ENCODE peak calls at places on chromosome 16, in six cellular contexts. One of them, this sample, is unnamed.

GRCh38 chr16:8905168-8905762 is 23.1 kb downstream of the LITAFD start:
- DNase-seq in smooth muscle cell of the brain vasculature: no peak
- DNase-seq in stimulated activated naive CD8-positive, alpha-beta T cell treated with anti-CD3 and anti-CD28 coated beads, Interleukin-15, amount 100 ng/mL, for 72 hours: no peak
- DNase-seq in trophoblast cell: peak
- DNase-seq in naive thymus-derived CD8-positive, alpha-beta T cell: peak
- DNase-seq in stimulated activated CD8-positive, alpha-beta memory T cell treated with anti-CD3 and anti-CD28 coated beads, Interleukin-2, amount 100 ng/mL, for 48 hours: no peak
- DNase-seq in this sample: no peak

GRCh38 chr16:12343913-12344312 is 367.4 kb downstream of the SNX29 start:
- DNase-seq in smooth muscle cell of the brain vasculature: no peak
- DNase-seq in stimulated activated CD8-positive, alpha-beta memory T cell treated with anti-CD3 and anti-CD28 coated beads, Interleukin-2, amount 100 ng/mL, for 48 hours: no peak
- DNase-seq in stimulated activated naive CD8-positive, alpha-beta T cell treated with anti-CD3 and anti-CD28 coated beads, Interleukin-15, amount 100 ng/mL, for 72 hours: no peak
- DNase-seq in naive thymus-derived CD8-positive, alpha-beta T cell: no peak
- DNase-seq in trophoblast cell: no peak
- DNase-seq in this sample: no peak

GRCh38 chr16:27222499-27223225 is 19.3 kb downstream of the KDM8 start:
- DNase-seq in trophoblast cell: peak
- DNase-seq in stimulated activated CD8-positive, alpha-beta memory T cell treated with anti-CD3 and anti-CD28 coated beads, Interleukin-2, amount 100 ng/mL, for 48 hours: no peak
- DNase-seq in naive thymus-derived CD8-positive, alpha-beta T cell: no peak
- DNase-seq in stimulated activated naive CD8-positive, alpha-beta T cell treated with anti-CD3 and anti-CD28 coated beads, Interleukin-15, amount 100 ng/mL, for 72 hours: no peak
- DNase-seq in smooth muscle cell of the brain vasculature: no peak
- DNase-seq in this sample: peak

GRCh38 chr16:1545044-1545736 is 11.7 kb downstream of the TMEM204 start:
- DNase-seq in smooth muscle cell of the brain vasculature: no peak
- DNase-seq in trophoblast cell: no peak
- DNase-seq in naive thymus-derived CD8-positive, alpha-beta T cell: no peak
- DNase-seq in stimulated activated naive CD8-positive, alpha-beta T cell treated with anti-CD3 and anti-CD28 coated beads, Interleukin-15, amount 100 ng/mL, for 72 hours: no peak
- DNase-seq in stimulated activated CD8-positive, alpha-beta memory T cell treated with anti-CD3 and anti-CD28 coated beads, Interleukin-2, amount 100 ng/mL, for 48 hours: no peak
- DNase-seq in this sample: peak

GRCh38 chr16:1152651-1153259 is at the start of gene CACNA1H:
- DNase-seq in stimulated activated CD8-positive, alpha-beta memory T cell treated with anti-CD3 and anti-CD28 coated beads, Interleukin-2, amount 100 ng/mL, for 48 hours: peak
- DNase-seq in stimulated activated naive CD8-positive, alpha-beta T cell treated with anti-CD3 and anti-CD28 coated beads, Interleukin-15, amount 100 ng/mL, for 72 hours: peak
- DNase-seq in naive thymus-derived CD8-positive, alpha-beta T cell: peak
- DNase-seq in trophoblast cell: no peak
- DNase-seq in smooth muscle cell of the brain vasculature: no peak
- DNase-seq in this sample: peak

GRCh38 chr16:57231821-57232350 is 13.2 kb upstream of the ARL2BP start:
- DNase-seq in naive thymus-derived CD8-positive, alpha-beta T cell: no peak
- DNase-seq in stimulated activated naive CD8-positive, alpha-beta T cell treated with anti-CD3 and anti-CD28 coated beads, Interleukin-15, amount 100 ng/mL, for 72 hours: no peak
- DNase-seq in stimulated activated CD8-positive, alpha-beta memory T cell treated with anti-CD3 and anti-CD28 coated beads, Interleukin-2, amount 100 ng/mL, for 48 hours: no peak
- DNase-seq in smooth muscle cell of the brain vasculature: no peak
- DNase-seq in trophoblast cell: peak
- DNase-seq in this sample: no peak

GRCh38 chr16:66107661-66108060 is 258.8 kb upstream of the CDH5 start:
- DNase-seq in stimulated activated naive CD8-positive, alpha-beta T cell treated with anti-CD3 and anti-CD28 coated beads, Interleukin-15, amount 100 ng/mL, for 72 hours: no peak
- DNase-seq in smooth muscle cell of the brain vasculature: no peak
- DNase-seq in trophoblast cell: peak
- DNase-seq in stimulated activated CD8-positive, alpha-beta memory T cell treated with anti-CD3 and anti-CD28 coated beads, Interleukin-2, amount 100 ng/mL, for 48 hours: no peak
- DNase-seq in naive thymus-derived CD8-positive, alpha-beta T cell: no peak
- DNase-seq in this sample: no peak

GRCh38 chr16:23466162-23466885 is 13.3 kb upstream of the COG7 start:
- DNase-seq in stimulated activated naive CD8-positive, alpha-beta T cell treated with anti-CD3 and anti-CD28 coated beads, Interleukin-15, amount 100 ng/mL, for 72 hours: no peak
- DNase-seq in naive thymus-derived CD8-positive, alpha-beta T cell: no peak
- DNase-seq in trophoblast cell: no peak
- DNase-seq in stimulated activated CD8-positive, alpha-beta memory T cell treated with anti-CD3 and anti-CD28 coated beads, Interleukin-2, amount 100 ng/mL, for 48 hours: no peak
- DNase-seq in smooth muscle cell of the brain vasculature: no peak
- DNase-seq in this sample: peak

GRCh38 chr16:59886021-59886420 is 1151.9 kb upstream of the GOT2 start:
- DNase-seq in trophoblast cell: no peak
- DNase-seq in naive thymus-derived CD8-positive, alpha-beta T cell: no peak
- DNase-seq in smooth muscle cell of the brain vasculature: no peak
- DNase-seq in stimulated activated CD8-positive, alpha-beta memory T cell treated with anti-CD3 and anti-CD28 coated beads, Interleukin-2, amount 100 ng/mL, for 48 hours: no peak
- DNase-seq in stimulated activated naive CD8-positive, alpha-beta T cell treated with anti-CD3 and anti-CD28 coated beads, Interleukin-15, amount 100 ng/mL, for 72 hours: no peak
- DNase-seq in this sample: peak

GRCh38 chr16:28292731-28293588 is 635 bp downstream of the SBK1 start:
- DNase-seq in stimulated activated naive CD8-positive, alpha-beta T cell treated with anti-CD3 and anti-CD28 coated beads, Interleukin-15, amount 100 ng/mL, for 72 hours: peak
- DNase-seq in trophoblast cell: no peak
- DNase-seq in stimulated activated CD8-positive, alpha-beta memory T cell treated with anti-CD3 and anti-CD28 coated beads, Interleukin-2, amount 100 ng/mL, for 48 hours: no peak
- DNase-seq in naive thymus-derived CD8-positive, alpha-beta T cell: peak
- DNase-seq in smooth muscle cell of the brain vasculature: no peak
- DNase-seq in this sample: no peak

GRCh38 chr16:87412371-87412995 is 20.3 kb downstream of the MAP1LC3B start:
- DNase-seq in stimulated activated naive CD8-positive, alpha-beta T cell treated with anti-CD3 and anti-CD28 coated beads, Interleukin-15, amount 100 ng/mL, for 72 hours: no peak
- DNase-seq in naive thymus-derived CD8-positive, alpha-beta T cell: no peak
- DNase-seq in smooth muscle cell of the brain vasculature: no peak
- DNase-seq in trophoblast cell: no peak
- DNase-seq in stimulated activated CD8-positive, alpha-beta memory T cell treated with anti-CD3 and anti-CD28 coated beads, Interleukin-2, amount 100 ng/mL, for 48 hours: no peak
- DNase-seq in this sample: no peak

GRCh38 chr16:58299757-58300349 is 5.0 kb upstream of the PRSS54 start:
- DNase-seq in smooth muscle cell of the brain vasculature: no peak
- DNase-seq in naive thymus-derived CD8-positive, alpha-beta T cell: no peak
- DNase-seq in stimulated activated naive CD8-positive, alpha-beta T cell treated with anti-CD3 and anti-CD28 coated beads, Interleukin-15, amount 100 ng/mL, for 72 hours: peak
- DNase-seq in trophoblast cell: peak
- DNase-seq in stimulated activated CD8-positive, alpha-beta memory T cell treated with anti-CD3 and anti-CD28 coated beads, Interleukin-2, amount 100 ng/mL, for 48 hours: peak
- DNase-seq in this sample: no peak

GRCh38 chr16:67857547-67858233 is 10.2 kb upstream of the CENPT start:
- DNase-seq in naive thymus-derived CD8-positive, alpha-beta T cell: no peak
- DNase-seq in smooth muscle cell of the brain vasculature: no peak
- DNase-seq in trophoblast cell: peak
- DNase-seq in stimulated activated CD8-positive, alpha-beta memory T cell treated with anti-CD3 and anti-CD28 coated beads, Interleukin-2, amount 100 ng/mL, for 48 hours: no peak
- DNase-seq in stimulated activated naive CD8-positive, alpha-beta T cell treated with anti-CD3 and anti-CD28 coated beads, Interleukin-15, amount 100 ng/mL, for 72 hours: no peak
- DNase-seq in this sample: peak

GRCh38 chr16:14321542-14321941 is 250.4 kb downstream of the MRTFB start:
- DNase-seq in stimulated activated naive CD8-positive, alpha-beta T cell treated with anti-CD3 and anti-CD28 coated beads, Interleukin-15, amount 100 ng/mL, for 72 hours: no peak
- DNase-seq in trophoblast cell: no peak
- DNase-seq in naive thymus-derived CD8-positive, alpha-beta T cell: no peak
- DNase-seq in smooth muscle cell of the brain vasculature: no peak
- DNase-seq in stimulated activated CD8-positive, alpha-beta memory T cell treated with anti-CD3 and anti-CD28 coated beads, Interleukin-2, amount 100 ng/mL, for 48 hours: no peak
- DNase-seq in this sample: peak

GRCh38 chr16:75206749-75207451 is at the start of gene CTRB2:
- DNase-seq in stimulated activated naive CD8-positive, alpha-beta T cell treated with anti-CD3 and anti-CD28 coated beads, Interleukin-15, amount 100 ng/mL, for 72 hours: no peak
- DNase-seq in stimulated activated CD8-positive, alpha-beta memory T cell treated with anti-CD3 and anti-CD28 coated beads, Interleukin-2, amount 100 ng/mL, for 48 hours: no peak
- DNase-seq in smooth muscle cell of the brain vasculature: no peak
- DNase-seq in trophoblast cell: no peak
- DNase-seq in naive thymus-derived CD8-positive, alpha-beta T cell: no peak
- DNase-seq in this sample: no peak

GRCh38 chr16:85365120-85365519 is 248.0 kb upstream of the GSE1 start:
- DNase-seq in smooth muscle cell of the brain vasculature: no peak
- DNase-seq in stimulated activated naive CD8-positive, alpha-beta T cell treated with anti-CD3 and anti-CD28 coated beads, Interleukin-15, amount 100 ng/mL, for 72 hours: no peak
- DNase-seq in naive thymus-derived CD8-positive, alpha-beta T cell: no peak
- DNase-seq in trophoblast cell: peak
- DNase-seq in stimulated activated CD8-positive, alpha-beta memory T cell treated with anti-CD3 and anti-CD28 coated beads, Interleukin-2, amount 100 ng/mL, for 48 hours: no peak
- DNase-seq in this sample: no peak

GRCh38 chr16:85536411-85537330 is 76.5 kb upstream of the GSE1 start:
- DNase-seq in smooth muscle cell of the brain vasculature: no peak
- DNase-seq in stimulated activated naive CD8-positive, alpha-beta T cell treated with anti-CD3 and anti-CD28 coated beads, Interleukin-15, amount 100 ng/mL, for 72 hours: no peak
- DNase-seq in trophoblast cell: peak
- DNase-seq in naive thymus-derived CD8-positive, alpha-beta T cell: no peak
- DNase-seq in stimulated activated CD8-positive, alpha-beta memory T cell treated with anti-CD3 and anti-CD28 coated beads, Interleukin-2, amount 100 ng/mL, for 48 hours: no peak
- DNase-seq in this sample: no peak

GRCh38 chr16:19410435-19411153 is 7.1 kb upstream of the TMC5 start:
- DNase-seq in trophoblast cell: peak
- DNase-seq in smooth muscle cell of the brain vasculature: no peak
- DNase-seq in stimulated activated naive CD8-positive, alpha-beta T cell treated with anti-CD3 and anti-CD28 coated beads, Interleukin-15, amount 100 ng/mL, for 72 hours: peak
- DNase-seq in stimulated activated CD8-positive, alpha-beta memory T cell treated with anti-CD3 and anti-CD28 coated beads, Interleukin-2, amount 100 ng/mL, for 48 hours: no peak
- DNase-seq in naive thymus-derived CD8-positive, alpha-beta T cell: no peak
- DNase-seq in this sample: peak

GRCh38 chr16:31215287-31216115 is 1.4 kb downstream of the PYDC1 start:
- DNase-seq in smooth muscle cell of the brain vasculature: no peak
- DNase-seq in stimulated activated CD8-positive, alpha-beta memory T cell treated with anti-CD3 and anti-CD28 coated beads, Interleukin-2, amount 100 ng/mL, for 48 hours: no peak
- DNase-seq in stimulated activated naive CD8-positive, alpha-beta T cell treated with anti-CD3 and anti-CD28 coated beads, Interleukin-15, amount 100 ng/mL, for 72 hours: no peak
- DNase-seq in trophoblast cell: peak
- DNase-seq in naive thymus-derived CD8-positive, alpha-beta T cell: no peak
- DNase-seq in this sample: peak

GRCh38 chr16:55475919-55476318 is 3.1 kb upstream of the MMP2 start:
- DNase-seq in smooth muscle cell of the brain vasculature: no peak
- DNase-seq in stimulated activated CD8-positive, alpha-beta memory T cell treated with anti-CD3 and anti-CD28 coated beads, Interleukin-2, amount 100 ng/mL, for 48 hours: no peak
- DNase-seq in trophoblast cell: no peak
- DNase-seq in naive thymus-derived CD8-positive, alpha-beta T cell: no peak
- DNase-seq in stimulated activated naive CD8-positive, alpha-beta T cell treated with anti-CD3 and anti-CD28 coated beads, Interleukin-15, amount 100 ng/mL, for 72 hours: no peak
- DNase-seq in this sample: no peak

GRCh38 chr16:84832488-84833141 is 12.8 kb downstream of the CRISPLD2 start:
- DNase-seq in stimulated activated naive CD8-positive, alpha-beta T cell treated with anti-CD3 and anti-CD28 coated beads, Interleukin-15, amount 100 ng/mL, for 72 hours: no peak
- DNase-seq in smooth muscle cell of the brain vasculature: peak
- DNase-seq in stimulated activated CD8-positive, alpha-beta memory T cell treated with anti-CD3 and anti-CD28 coated beads, Interleukin-2, amount 100 ng/mL, for 48 hours: no peak
- DNase-seq in naive thymus-derived CD8-positive, alpha-beta T cell: no peak
- DNase-seq in trophoblast cell: peak
- DNase-seq in this sample: peak

GRCh38 chr16:87235810-87236515 is 81.2 kb downstream of the C16orf95 start:
- DNase-seq in stimulated activated CD8-positive, alpha-beta memory T cell treated with anti-CD3 and anti-CD28 coated beads, Interleukin-2, amount 100 ng/mL, for 48 hours: no peak
- DNase-seq in naive thymus-derived CD8-positive, alpha-beta T cell: no peak
- DNase-seq in smooth muscle cell of the brain vasculature: no peak
- DNase-seq in stimulated activated naive CD8-positive, alpha-beta T cell treated with anti-CD3 and anti-CD28 coated beads, Interleukin-15, amount 100 ng/mL, for 72 hours: no peak
- DNase-seq in trophoblast cell: peak
- DNase-seq in this sample: no peak

GRCh38 chr16:7137560-7138330 is 194.9 kb upstream of the RBFOX1 start:
- DNase-seq in smooth muscle cell of the brain vasculature: no peak
- DNase-seq in stimulated activated CD8-positive, alpha-beta memory T cell treated with anti-CD3 and anti-CD28 coated beads, Interleukin-2, amount 100 ng/mL, for 48 hours: no peak
- DNase-seq in naive thymus-derived CD8-positive, alpha-beta T cell: no peak
- DNase-seq in trophoblast cell: peak
- DNase-seq in stimulated activated naive CD8-positive, alpha-beta T cell treated with anti-CD3 and anti-CD28 coated beads, Interleukin-15, amount 100 ng/mL, for 72 hours: no peak
- DNase-seq in this sample: no peak

GRCh38 chr16:75402821-75403475 is 30.4 kb downstream of the CFDP1 start:
- DNase-seq in smooth muscle cell of the brain vasculature: no peak
- DNase-seq in naive thymus-derived CD8-positive, alpha-beta T cell: peak
- DNase-seq in trophoblast cell: peak
- DNase-seq in stimulated activated naive CD8-positive, alpha-beta T cell treated with anti-CD3 and anti-CD28 coated beads, Interleukin-15, amount 100 ng/mL, for 72 hours: no peak
- DNase-seq in stimulated activated CD8-positive, alpha-beta memory T cell treated with anti-CD3 and anti-CD28 coated beads, Interleukin-2, amount 100 ng/mL, for 48 hours: no peak
- DNase-seq in this sample: no peak

This sample was measured in left ventricle myocardium superior.